ENCODE peak calls at places on chromosomes 11 and 22, in five cellular contexts. A is AG04450; S is heart right ventricle; U is sigmoid colon; R is CD8-positive, alpha-beta T cell. B is an unnamed sample. For H3K9me3 and H3K27me3, the result is how much of the 10 kb centered on the place peaks cover.

GRCh38 chr22:29890760-29891159 is 7.8 kb downstream of the MTMR3 start:
- DNase-seq in U (no peak), A (no peak), R (no peak), S (no peak), B (no peak)

GRCh38 chr22:29907753-29908515 is 25.0 kb downstream of the MTMR3 start:
- DNase-seq in U (peak), R (no peak), A (peak), S (peak), B (no peak)

GRCh38 chr22:20155330-20156041 is 4.6 kb upstream of the CCDC188 start:
- DNase-seq in R (no peak), U (no peak), S (peak), A (no peak), B (no peak)

GRCh38 chr11:17933710-17934109 is 79.1 kb downstream of the SERGEF start:
- DNase-seq in S (no peak), A (no peak), R (no peak), U (no peak), B (no peak)

GRCh38 chr11:94933225-94934130 is 39.9 kb downstream of the CWC15 start:
- DNase-seq in S (peak), R (no peak), A (peak), U (peak), B (no peak)

GRCh38 chr11:113562981-113563461 is 87.8 kb upstream of the DRD2 start:
- DNase-seq in U (no peak), A (no peak), S (no peak), R (no peak), B (no peak)

GRCh38 chr11:117410861-117411725 is 83.4 kb downstream of the CEP164 start:
- DNase-seq in R (no peak), A (no peak), U (peak), S (no peak), B (no peak)

GRCh38 chr11:17598700-17599459 is 51.8 kb downstream of the OTOG start:
- DNase-seq in R (peak), A (peak), U (peak), S (peak), B (peak)

GRCh38 chr11:473415-473814 is 23.3 kb downstream of the PTDSS2 start:
- DNase-seq in A (no peak), S (no peak), U (no peak), R (no peak), B (no peak)

GRCh38 chr11:60130496-60130895 is 42.0 kb downstream of the MS4A2 start:
- DNase-seq in R (no peak), S (no peak), A (no peak), U (no peak), B (no peak)

GRCh38 chr11:1853376-1854131 is 670 bp downstream of the LSP1 start:
- DNase-seq in R (no peak), U (no peak), A (no peak), S (no peak), B (no peak)

GRCh38 chr22:43798492-43798891 is 13.6 kb downstream of the EFCAB6 start:
- DNase-seq in S (no peak), R (no peak), A (no peak), U (no peak), B (no peak)

GRCh38 chr11:76823481-76824028 is 37.2 kb upstream of the ACER3 start:
- DNase-seq in A (no peak), R (no peak), S (no peak), U (no peak), B (no peak)

GRCh38 chr11:38221295-38221694 is 1623.3 kb upstream of the RAG2 start:
- DNase-seq in R (no peak), S (no peak), A (no peak), U (no peak), B (no peak)

GRCh38 chr11:19868281-19868821 is 155.7 kb downstream of the NAV2 start:
- DNase-seq in S (no peak), A (peak), U (peak), R (no peak), B (no peak)

GRCh38 chr11:15159085-15159484 is 44.4 kb downstream of the INSC start:
- DNase-seq in A (no peak), S (no peak), R (no peak), U (no peak), B (no peak)
- TF ChIP-seq CTCF in A (peak), S (peak), R (no peak), U (no peak), B (no peak)

GRCh38 chr11:114614127-114614720 is 18.6 kb upstream of the NXPE4 start:
- DNase-seq in R (no peak), A (no peak), S (no peak), U (no peak), B (no peak)
- H3K9me3 ChIP-seq in R (under half), A (under half), S (half or more), U (under half), B (under half)

DNA sequence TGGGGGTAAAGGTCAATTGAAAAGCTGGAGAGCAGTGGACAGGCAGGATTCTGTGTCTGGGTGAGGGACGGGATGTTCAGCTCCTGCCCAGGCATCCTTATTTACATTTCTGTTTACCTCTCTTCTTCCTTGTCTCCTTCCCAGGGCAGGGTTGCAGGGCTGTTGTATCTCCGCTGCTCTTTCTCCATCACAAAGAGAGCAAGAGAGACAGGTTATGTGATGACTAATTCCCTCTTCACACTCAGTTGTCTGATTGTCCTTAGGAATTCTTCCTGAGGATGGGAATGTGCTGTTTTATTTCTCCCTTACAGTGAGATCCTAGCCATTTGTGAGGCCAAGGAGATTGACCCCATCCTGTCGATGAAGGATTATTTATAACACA is 104.9 kb downstream of the VPREB1 start:
- DNase-seq in R (no peak), A (no peak), U (no peak), S (no peak), B (no peak)
- H3K27me3 ChIP-seq in R (under half), A (under half), U (under half), S (half or more), B (under half)

GRCh38 chr11:69114362-69114761 is 41.4 kb upstream of the SMIM38 start:
- DNase-seq in R (no peak), U (no peak), S (no peak), A (no peak), B (no peak)
- TF ChIP-seq CTCF in R (no peak), U (no peak), S (no peak), A (no peak), B (no peak)

GRCh38 chr22:49242480-49242879 is 585.2 kb downstream of the BRD1 start:
- DNase-seq in A (no peak), R (no peak), U (no peak), S (no peak), B (no peak)
- H3K9me3 ChIP-seq in A (half or more), R (under half), U (under half), S (under half), B (under half)

GRCh38 chr11:124922831-124923230 is 3.8 kb downstream of the HEPN1 start:
- DNase-seq in S (no peak), U (no peak), R (no peak), A (no peak), B (no peak)
- H3K27me3 ChIP-seq in S (under half), U (under half), R (under half), A (under half), B (under half)

GRCh38 chr11:69444381-69445130 is 36.9 kb upstream of the LINC01488 start:
- DNase-seq in A (peak), S (peak), U (peak), R (no peak), B (no peak)
- TF ChIP-seq CTCF in A (peak), S (peak), U (no peak), R (no peak), B (no peak)

GRCh38 chr11:62752177-62752785 is 1.7 kb downstream of the ZBTB3 start:
- DNase-seq in A (no peak), U (no peak), S (no peak), R (no peak), B (no peak)

GRCh38 chr11:62752994-62753735 is 795 bp downstream of the ZBTB3 start:
- DNase-seq in S (no peak), R (no peak), U (no peak), A (no peak), B (no peak)

DNA sequence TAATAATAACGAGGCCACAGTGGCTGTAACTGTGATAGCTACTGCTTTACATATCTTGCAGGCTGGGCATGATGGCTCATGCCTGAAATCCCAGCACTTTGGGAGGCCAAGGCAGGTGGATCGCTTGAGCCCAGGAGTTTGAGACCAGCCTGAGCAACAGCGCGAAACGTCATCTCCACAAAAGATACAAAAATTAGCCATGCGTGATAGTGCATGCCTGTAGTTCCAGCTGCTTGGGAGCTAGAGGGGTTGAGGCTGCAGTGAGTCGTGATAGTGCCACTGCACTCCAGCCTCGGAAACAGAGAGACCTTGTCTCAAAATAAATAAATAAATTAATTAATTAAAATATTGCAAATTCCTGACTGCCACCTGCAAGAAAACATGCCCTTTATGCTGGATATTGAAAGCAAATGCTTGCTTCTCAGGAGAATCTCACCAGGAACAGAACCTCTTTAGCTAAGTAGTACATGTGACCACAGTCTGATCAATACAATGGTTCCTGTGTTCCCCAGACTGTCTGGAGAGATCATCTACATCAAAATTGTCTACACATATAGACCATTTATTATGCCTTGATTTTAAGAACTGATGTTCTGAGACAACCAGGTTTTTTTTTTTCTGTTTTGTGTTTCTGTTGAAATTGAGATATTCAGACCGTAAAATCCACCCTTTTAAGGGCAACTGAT is 6.3 kb downstream of the ZBTB3 start:
- DNase-seq in S (no peak), A (no peak), R (no peak), U (no peak), B (no peak)
- H3K9me3 ChIP-seq in S (under half), A (under half), R (under half), U (under half), B (under half)